ENCODE peak calls at places on chromosomes 13 and 19, in eight cellular contexts. C is pancreas, Q is astrocyte of the spinal cord, D is PC-3, T is heart right ventricle, Y is WTC11, V is cardiac muscle cell, G is cardiac fibroblast. N is an unnamed sample.

GRCh38 chr19:3024509-3024869 is 4.6 kb downstream of the TLE2 start:
- DNase-seq in D (no peak), G (no peak), T (no peak), Q (no peak), Y (no peak), V (no peak), C (no peak), N (no peak)

GRCh38 chr19:21492932-21493906 is 12.2 kb upstream of the ZNF429 start:
- DNase-seq in Q (no peak), T (no peak), C (no peak), Y (no peak), G (no peak), D (no peak), V (no peak), N (no peak)

GRCh38 chr19:3025516-3025890 is 3.6 kb downstream of the TLE2 start:
- DNase-seq in G (no peak), T (no peak), D (no peak), V (no peak), Q (no peak), Y (no peak), C (no peak), N (no peak)

GRCh38 chr19:4584670-4585460 is 25.4 kb upstream of the SEMA6B start:
- DNase-seq in Q (no peak), G (no peak), Y (peak), D (no peak), T (no peak), C (no peak), V (no peak), N (peak)

GRCh38 chr13:30026093-30026492 is 175.7 kb upstream of the UBL3 start:
- DNase-seq in Q (peak), D (peak), V (no peak), Y (no peak), C (no peak), G (peak), T (no peak), N (no peak)

GRCh38 chr19:35076657-35077056 is 35.1 kb downstream of the HPN start:
- DNase-seq in Y (no peak), T (no peak), G (no peak), C (no peak), D (no peak), Q (no peak), V (no peak), N (no peak)

GRCh38 chr19:17329061-17329767 is 5.4 kb downstream of the ANO8 start:
- DNase-seq in V (no peak), C (no peak), Y (peak), D (no peak), G (no peak), T (no peak), Q (no peak), N (no peak)

GRCh38 chr13:96858133-96858826 is 136.0 kb downstream of the OXGR1 start:
- DNase-seq in D (no peak), Q (no peak), Y (no peak), G (no peak), V (no peak), T (no peak), C (no peak), N (no peak)

GRCh38 chr13:52159159-52159982 is at the start of gene NEK3:
- DNase-seq in Q (peak), T (peak), Y (peak), C (peak), D (peak), V (peak), G (peak), N (peak)

GRCh38 chr19:5967994-5968430 is 9.9 kb downstream of the RANBP3 start:
- DNase-seq in T (no peak), Y (peak), D (peak), Q (peak), C (peak), V (peak), G (peak), N (peak)

GRCh38 chr19:6676288-6676687 is 6.3 kb upstream of the TNFSF14 start:
- DNase-seq in G (no peak), T (no peak), Y (no peak), D (no peak), C (no peak), V (no peak), Q (no peak), N (no peak)

GRCh38 chr19:18414504-18415176 is 4.6 kb upstream of the SSBP4 start:
- DNase-seq in D (no peak), Q (no peak), G (no peak), C (peak), V (peak), T (no peak), Y (no peak), N (no peak)

GRCh38 chr13:98975822-98976261 is 2.0 kb downstream of the DOCK9 start:
- DNase-seq in Q (peak), G (no peak), C (no peak), D (no peak), T (no peak), V (peak), Y (no peak), N (no peak)

GRCh38 chr13:25675060-25675459 is 303.3 kb downstream of the ATP8A2 start:
- DNase-seq in Q (no peak), V (no peak), D (no peak), C (no peak), T (no peak), Y (no peak), G (no peak), N (no peak)

GRCh38 chr13:75993246-75993645 is 357.1 kb downstream of the LMO7 start:
- DNase-seq in Y (no peak), D (peak), C (no peak), T (no peak), G (no peak), Q (no peak), V (no peak), N (no peak)

GRCh38 chr19:28482221-28482620 is 730.7 kb downstream of the UQCRFS1 start:
- DNase-seq in G (no peak), Y (peak), C (no peak), Q (no peak), V (no peak), T (no peak), D (no peak), N (no peak)

GRCh38 chr13:52414963-52415362 is 9.0 kb upstream of the THSD1 start:
- DNase-seq in V (no peak), Y (no peak), Q (peak), T (no peak), C (no peak), D (no peak), G (peak), N (no peak)

GRCh38 chr19:30694156-30694555 is 322.0 kb downstream of the ZNF536 start:
- DNase-seq in D (no peak), T (no peak), V (no peak), C (no peak), G (no peak), Q (no peak), Y (no peak), N (no peak)

GRCh38 chr19:30693179-30693578 is 321.0 kb downstream of the ZNF536 start:
- DNase-seq in Y (no peak), V (no peak), G (no peak), T (no peak), Q (no peak), C (no peak), D (no peak), N (no peak)

GRCh38 chr19:30699871-30700280 is 327.7 kb downstream of the ZNF536 start:
- DNase-seq in D (no peak), T (no peak), G (no peak), V (no peak), Q (no peak), C (no peak), Y (no peak), N (no peak)

GRCh38 chr19:30695171-30695875 is 323.1 kb downstream of the ZNF536 start:
- DNase-seq in V (peak), D (no peak), T (no peak), Y (peak), G (no peak), C (no peak), Q (no peak), N (no peak)

GRCh38 chr19:30696514-30696913 is 324.3 kb downstream of the ZNF536 start:
- DNase-seq in Q (no peak), Y (peak), C (peak), G (peak), T (no peak), D (no peak), V (peak), N (peak)
- TF ChIP-seq CTCF in Q (peak), Y (no peak), C (peak), G (peak), T (peak), D (peak), V (peak), N (peak)

GRCh38 chr19:41352279-41352608 is 1.5 kb downstream of the TGFB1 start:
- DNase-seq in Q (no peak), Y (no peak), D (no peak), V (no peak), C (no peak), G (no peak), T (no peak), N (no peak)

GRCh38 chr19:41351339-41352245 is 2.1 kb downstream of the TGFB1 start:
- DNase-seq in Y (peak), G (peak), D (peak), T (peak), Q (peak), C (peak), V (peak), N (no peak)

GRCh38 chr19:41354343-41354974 is 737 bp upstream of the TGFB1 start:
- DNase-seq in Q (no peak), V (no peak), Y (no peak), G (no peak), D (no peak), T (peak), C (peak), N (no peak)

GRCh38 chr19:41353466-41354342 is at the start of gene TGFB1:
- DNase-seq in D (peak), V (peak), G (peak), Y (peak), Q (peak), C (peak), T (peak), N (peak)

DNA sequence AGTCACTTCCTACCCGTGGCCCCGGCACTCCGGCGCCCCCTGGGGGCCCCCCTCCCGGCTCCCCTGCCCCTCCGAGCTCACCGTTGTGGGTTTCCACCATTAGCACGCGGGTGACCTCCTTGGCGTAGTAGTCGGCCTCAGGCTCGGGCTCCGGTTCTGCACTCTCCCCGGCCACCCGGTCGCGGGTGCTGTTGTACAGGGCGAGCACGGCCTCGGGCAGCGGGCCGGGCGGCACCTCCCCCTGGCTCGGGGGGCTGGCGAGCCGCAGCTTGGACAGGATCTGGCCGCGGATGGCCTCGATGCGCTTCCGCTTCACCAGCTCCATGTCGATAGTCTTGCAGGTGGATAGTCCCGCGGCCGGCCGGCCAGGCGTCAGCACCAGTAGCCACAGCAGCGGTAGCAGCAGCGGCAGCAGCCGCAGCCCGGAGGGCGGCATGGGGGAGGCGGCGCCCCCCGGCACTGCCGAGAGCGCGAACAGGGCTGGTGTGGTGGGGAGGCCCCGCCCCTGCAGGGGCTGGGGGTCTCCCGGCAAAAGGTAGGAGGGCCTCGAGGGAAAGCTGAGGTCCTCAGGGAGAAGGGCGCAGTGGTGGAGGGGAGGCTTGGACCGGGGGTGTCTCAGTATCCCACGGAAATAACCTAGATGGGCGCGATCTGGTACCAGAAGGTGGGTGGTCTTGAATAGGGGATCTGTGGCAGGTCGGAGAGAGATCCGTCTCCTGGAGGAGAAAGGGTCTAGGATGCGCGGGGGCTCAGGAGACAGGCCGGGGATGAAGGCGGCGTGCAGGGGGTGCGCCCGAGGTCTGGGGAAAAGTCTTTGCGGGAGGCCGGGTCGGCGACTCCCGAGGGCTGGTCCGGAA is 885 bp downstream of the TGFB1 start:
- DNase-seq in G (peak), Q (peak), C (peak), D (peak), T (peak), V (peak), Y (peak), N (peak)
- TF ChIP-seq CTCF in G (peak), Q (peak), C (peak), D (peak), T (peak), V (peak), Y (no peak), N (no peak)

GRCh38 chr13:49869514-49869913 is 66.6 kb downstream of the SPRYD7 start:
- DNase-seq in Q (peak), T (no peak), D (peak), C (no peak), G (peak), Y (peak), V (peak), N (peak)
- TF ChIP-seq CTCF in Q (peak), T (peak), D (peak), C (no peak), G (peak), Y (peak), V (peak), N (peak)

GRCh38 chr19:12872941-12873890 is 8.0 kb downstream of the DNASE2 start:
- DNase-seq in Y (peak), T (no peak), C (peak), Q (peak), V (no peak), G (peak), D (peak), N (no peak)
- TF ChIP-seq CTCF in Y (no peak), T (peak), C (no peak), Q (no peak), V (peak), G (no peak), D (no peak), N (no peak)

GRCh38 chr19:14555918-14556661 is 15.8 kb downstream of the NDUFB7 start:
- DNase-seq in Q (peak), G (no peak), C (no peak), Y (no peak), V (no peak), D (peak), T (no peak), N (no peak)
- TF ChIP-seq CTCF in Q (no peak), G (no peak), C (no peak), Y (no peak), V (no peak), D (no peak), T (no peak), N (no peak)